ENCODE peak calls at places on chromosome 6, in eight cellular contexts. M is activated naive CD8-positive, alpha-beta T cell treated with anti-CD3 and anti-CD28 coated beads, Interleukin-2, amount 50 U/mL, for 24 hours; X is A172; Z is stimulated activated naive CD8-positive, alpha-beta T cell treated with anti-CD3 and anti-CD28 coated beads, Interleukin-15, amount 100 ng/mL, for 72 hours; S is stimulated activated CD8-positive, alpha-beta memory T cell treated with anti-CD3 and anti-CD28 coated beads, Interleukin-2, amount 100 ng/mL, for 48 hours; D is stimulated activated CD4-positive, alpha-beta T cell treated with anti-CD3 and anti-CD28 coated beads, Interleukin-4, amount 100 ng/mL, for 1 hour; K is T-helper 1 cell; R is CD8-positive, alpha-beta memory T cell. W is an unnamed sample.

GRCh38 chr6:111625511-111626331 is 20.0 kb upstream of the TRAF3IP2 start:
- DNase-seq in M (no peak), X (no peak), Z (no peak), S (peak), D (no peak), K (no peak), R (no peak), W (peak)

GRCh38 chr6:27242589-27243265 is 4.8 kb upstream of the PRSS16 start:
- DNase-seq in M (no peak), X (no peak), Z (no peak), S (no peak), D (no peak), K (no peak), R (no peak), W (no peak)

GRCh38 chr6:136860043-136860442 is 37.7 kb downstream of the PEX7 start:
- DNase-seq in M (no peak), X (no peak), Z (no peak), S (no peak), D (no peak), K (no peak), R (no peak), W (no peak)

GRCh38 chr6:127587875-127588274 is 10.9 kb downstream of the C6orf58 start:
- DNase-seq in M (no peak), X (no peak), Z (no peak), S (no peak), D (no peak), K (no peak), R (no peak), W (no peak)

GRCh38 chr6:136090929-136091328 is 159.2 kb downstream of the MTFR2 start:
- DNase-seq in M (no peak), X (no peak), Z (no peak), S (no peak), D (no peak), K (no peak), R (no peak), W (no peak)

GRCh38 chr6:142871910-142872331 is 73.1 kb downstream of the HIVEP2 start:
- DNase-seq in M (peak), X (peak), Z (peak), S (no peak), D (no peak), K (peak), R (peak), W (peak)

GRCh38 chr6:157258878-157259277 is 64.4 kb downstream of the TMEM242 start:
- DNase-seq in M (no peak), X (no peak), Z (no peak), S (no peak), D (no peak), K (no peak), R (no peak), W (no peak)

GRCh38 chr6:18263561-18264337 is 581 bp downstream of the DEK start:
- DNase-seq in M (peak), X (peak), Z (peak), S (no peak), D (peak), K (no peak), R (peak), W (peak)

GRCh38 chr6:52499026-52499425 is 77.8 kb downstream of the TRAM2 start:
- DNase-seq in M (no peak), X (peak), Z (no peak), S (no peak), D (no peak), K (no peak), R (no peak), W (no peak)

GRCh38 chr6:138647006-138647405 is 126.6 kb upstream of the CCDC28A start:
- DNase-seq in M (no peak), X (no peak), Z (no peak), S (no peak), D (no peak), K (no peak), R (no peak), W (no peak)

GRCh38 chr6:70225052-70225451 is 77.8 kb downstream of the COL9A1 start:
- DNase-seq in M (no peak), X (no peak), Z (no peak), S (no peak), D (no peak), K (no peak), R (no peak), W (no peak)

GRCh38 chr6:28336284-28337024 is 506 bp upstream of the ZSCAN31 start:
- DNase-seq in M (peak), X (peak), Z (peak), S (no peak), D (no peak), K (no peak), R (peak), W (peak)

GRCh38 chr6:33147807-33148666 is 44.2 kb downstream of the COL11A2 start:
- DNase-seq in M (no peak), X (peak), Z (no peak), S (no peak), D (no peak), K (no peak), R (no peak), W (peak)

GRCh38 chr6:147903931-147904330 is 395.4 kb downstream of the SAMD5 start:
- DNase-seq in M (no peak), X (no peak), Z (no peak), S (no peak), D (no peak), K (no peak), R (no peak), W (no peak)

GRCh38 chr6:137097057-137097456 is 52.3 kb upstream of the IL20RA start:
- DNase-seq in M (no peak), X (no peak), Z (no peak), S (no peak), D (no peak), K (no peak), R (no peak), W (no peak)

GRCh38 chr6:106591111-106591825 is 38.0 kb downstream of the RTN4IP1 start:
- DNase-seq in M (no peak), X (peak), Z (no peak), S (no peak), D (no peak), K (no peak), R (no peak), W (peak)

GRCh38 chr6:82910818-82911217 is 154.8 kb downstream of the UBE3D start:
- DNase-seq in M (no peak), X (no peak), Z (no peak), S (no peak), D (no peak), K (no peak), R (no peak), W (no peak)

GRCh38 chr6:170490259-170490658 is 62.8 kb downstream of the PSMB1 start:
- DNase-seq in M (no peak), X (no peak), Z (no peak), S (no peak), D (no peak), K (no peak), R (no peak), W (no peak)

GRCh38 chr6:52739627-52740026 is 23.6 kb downstream of the GSTA2 start:
- DNase-seq in M (no peak), X (no peak), Z (no peak), S (no peak), D (no peak), K (no peak), R (no peak), W (no peak)

GRCh38 chr6:78436335-78436734 is 431.0 kb upstream of the IRAK1BP1 start:
- DNase-seq in M (no peak), X (peak), Z (no peak), S (no peak), D (no peak), K (no peak), R (no peak), W (no peak)

GRCh38 chr6:32906539-32906938 is 34.3 kb downstream of the HLA-DMB start:
- DNase-seq in M (no peak), X (peak), Z (no peak), S (no peak), D (no peak), K (no peak), R (no peak), W (no peak)

GRCh38 chr6:27575594-27576361 is 102.9 kb upstream of the ZNF184 start:
- DNase-seq in M (no peak), X (peak), Z (no peak), S (no peak), D (no peak), K (no peak), R (no peak), W (peak)

GRCh38 chr6:147040041-147040440 is 164.2 kb upstream of the STXBP5 start:
- DNase-seq in M (no peak), X (no peak), Z (no peak), S (no peak), D (no peak), K (no peak), R (no peak), W (no peak)

GRCh38 chr6:147947521-147947920 is 395.1 kb upstream of the SASH1 start:
- DNase-seq in M (no peak), X (no peak), Z (no peak), S (no peak), D (no peak), K (no peak), R (no peak), W (no peak)

GRCh38 chr6:136921936-136922679 is at the start of gene SLC35D3:
- DNase-seq in M (peak), X (no peak), Z (peak), S (no peak), D (peak), K (no peak), R (no peak), W (no peak)

GRCh38 chr6:158033751-158034702 is 52.4 kb downstream of the SYNJ2 start:
- DNase-seq in M (no peak), X (no peak), Z (no peak), S (no peak), D (no peak), K (no peak), R (no peak), W (no peak)

GRCh38 chr6:122778334-122778733 is 1.2 kb upstream of the FABP7 start:
- DNase-seq in M (no peak), X (no peak), Z (no peak), S (no peak), D (no peak), K (no peak), R (no peak), W (no peak)

GRCh38 chr6:125095501-125096301 is 57.9 kb upstream of the TPD52L1 start:
- DNase-seq in M (no peak), X (no peak), Z (no peak), S (no peak), D (no peak), K (no peak), R (no peak), W (no peak)

GRCh38 chr6:21731411-21732031 is 138.0 kb downstream of the SOX4 start:
- DNase-seq in M (no peak), X (peak), Z (no peak), S (no peak), D (no peak), K (no peak), R (no peak), W (no peak)

GRCh38 chr6:116439572-116439971 is 21.6 kb upstream of the CALHM6 start:
- DNase-seq in M (no peak), X (no peak), Z (no peak), S (no peak), D (no peak), K (no peak), R (no peak), W (no peak)

GRCh38 chr6:119467478-119468081 is 118.0 kb upstream of the MAN1A1 start:
- DNase-seq in M (no peak), X (peak), Z (no peak), S (no peak), D (no peak), K (no peak), R (no peak), W (no peak)

GRCh38 chr6:35759401-35759800 is 17.0 kb upstream of the CLPSL2 start:
- DNase-seq in M (no peak), X (no peak), Z (no peak), S (no peak), D (no peak), K (no peak), R (no peak), W (no peak)

GRCh38 chr6:45613678-45614077 is 235.9 kb upstream of the SUPT3H start:
- DNase-seq in M (no peak), X (no peak), Z (no peak), S (no peak), D (no peak), K (no peak), R (no peak), W (no peak)

GRCh38 chr6:14771026-14771425 is 474.8 kb upstream of the JARID2 start:
- DNase-seq in M (no peak), X (no peak), Z (no peak), S (no peak), D (no peak), K (no peak), R (no peak), W (no peak)

GRCh38 chr6:126038234-126038633 is 51.9 kb downstream of the TRMT11 start:
- DNase-seq in M (no peak), X (no peak), Z (no peak), S (no peak), D (no peak), K (no peak), R (no peak), W (no peak)

GRCh38 chr6:14320342-14320741 is 202.8 kb downstream of the CD83 start:
- DNase-seq in M (no peak), X (no peak), Z (no peak), S (no peak), D (no peak), K (no peak), R (no peak), W (no peak)

GRCh38 chr6:56246941-56247653 is at the start of gene COL21A1:
- DNase-seq in M (no peak), X (no peak), Z (no peak), S (no peak), D (no peak), K (no peak), R (no peak), W (no peak)